ENCODE peak calls at places on chromosomes 1 and 21, in eight cellular contexts. X is heart left ventricle, L is H1, R is prostate gland, S is transverse colon, W is tibial nerve, B is right lobe of liver, Z is IMR-90. I is an unnamed sample. For H3K4me1, the result is how much of the 10 kb centered on the place peaks cover.

GRCh38 chr1:26752519-26752918 is 35.2 kb upstream of the PIGV start:
- DNase-seq in Z (no peak), S (no peak), B (no peak), X (no peak), R (no peak), L (no peak), W (no peak), I (no peak)

GRCh38 chr1:207886227-207886626 is 24.7 kb downstream of the CD34 start:
- DNase-seq in L (no peak), W (no peak), R (no peak), S (no peak), Z (no peak), X (no peak), B (no peak), I (no peak)

GRCh38 chr1:209190591-209191241 is 392.8 kb upstream of the CAMK1G start:
- DNase-seq in S (peak), L (peak), X (no peak), Z (no peak), B (peak), W (no peak), R (no peak), I (peak)

GRCh38 chr1:3061566-3061965 is 7.4 kb upstream of the PRDM16 start:
- DNase-seq in L (no peak), S (no peak), Z (no peak), W (no peak), R (no peak), X (peak), B (no peak), I (peak)

GRCh38 chr1:110234691-110235090 is 24.6 kb downstream of the KCNC4 start:
- DNase-seq in W (no peak), B (no peak), L (no peak), S (no peak), R (no peak), Z (peak), X (peak), I (no peak)

GRCh38 chr1:162663086-162663485 is 30.8 kb downstream of the DDR2 start:
- DNase-seq in R (no peak), S (no peak), L (no peak), X (no peak), Z (peak), B (no peak), W (no peak), I (no peak)

GRCh38 chr1:206923009-206923960 is 1.5 kb upstream of the FCMR start:
- DNase-seq in Z (no peak), W (no peak), X (no peak), R (no peak), S (peak), L (no peak), B (no peak), I (no peak)

GRCh38 chr1:116255486-116255885 is 117.6 kb upstream of the ATP1A1 start:
- DNase-seq in R (no peak), Z (no peak), W (no peak), X (no peak), B (no peak), S (no peak), L (no peak), I (no peak)

GRCh38 chr1:200359610-200360163 is 50.1 kb downstream of the ZNF281 start:
- DNase-seq in R (no peak), X (no peak), L (no peak), Z (peak), B (no peak), S (no peak), W (no peak), I (no peak)

GRCh38 chr1:48681476-48682305 is 95.0 kb downstream of the BEND5 start:
- DNase-seq in X (no peak), W (no peak), B (no peak), L (no peak), R (no peak), S (no peak), Z (no peak), I (no peak)

GRCh38 chr1:224632921-224633321 is 16.8 kb downstream of the CNIH3 start:
- DNase-seq in Z (peak), S (no peak), W (no peak), R (no peak), B (no peak), L (no peak), X (no peak), I (no peak)

GRCh38 chr1:27018316-27018715 is 5.7 kb upstream of the TENT5B start:
- DNase-seq in L (no peak), X (no peak), B (no peak), Z (no peak), S (no peak), W (no peak), R (no peak), I (no peak)

GRCh38 chr1:12177999-12178441 is 11.2 kb downstream of the TNFRSF1B start:
- DNase-seq in R (no peak), L (no peak), B (peak), S (peak), X (peak), W (no peak), Z (peak), I (peak)

GRCh38 chr1:114330451-114330983 is 176.8 kb upstream of the SYT6 start:
- DNase-seq in S (peak), R (no peak), B (no peak), L (no peak), Z (no peak), X (no peak), W (no peak), I (no peak)

GRCh38 chr1:33015216-33015615 is 21.5 kb downstream of the AK2 start:
- DNase-seq in S (no peak), R (no peak), W (no peak), Z (no peak), X (no peak), L (no peak), B (peak), I (no peak)

GRCh38 chr1:107804134-107804533 is 160.8 kb downstream of the VAV3 start:
- DNase-seq in S (no peak), R (no peak), B (no peak), L (no peak), X (no peak), Z (no peak), W (no peak), I (no peak)

GRCh38 chr21:36639769-36640168 is 59.1 kb upstream of the SIM2 start:
- DNase-seq in Z (no peak), L (no peak), W (no peak), X (no peak), S (no peak), B (no peak), R (no peak), I (no peak)

GRCh38 chr1:63847308-63847910 is 73.6 kb downstream of the ROR1 start:
- DNase-seq in R (peak), L (no peak), W (no peak), B (no peak), X (no peak), Z (no peak), S (no peak), I (no peak)

GRCh38 chr1:91015794-91016550 is 5.9 kb downstream of the ZNF644 start:
- DNase-seq in S (no peak), L (no peak), B (no peak), W (no peak), Z (peak), X (no peak), R (no peak), I (no peak)

GRCh38 chr1:24596401-24596880 is 40.6 kb downstream of the NCMAP start:
- DNase-seq in W (no peak), L (no peak), X (no peak), B (peak), Z (no peak), R (no peak), S (no peak), I (no peak)

GRCh38 chr1:36557041-36558000 is 74.6 kb upstream of the CSF3R start:
- DNase-seq in X (no peak), S (no peak), W (no peak), L (no peak), Z (no peak), B (peak), R (no peak), I (peak)

GRCh38 chr1:67753776-67754525 is 69.0 kb downstream of the GADD45A start:
- DNase-seq in S (no peak), X (no peak), R (no peak), Z (no peak), W (no peak), L (no peak), B (peak), I (no peak)

GRCh38 chr1:160625725-160626498 is 20.9 kb downstream of the SLAMF1 start:
- DNase-seq in X (no peak), B (no peak), R (no peak), L (no peak), Z (no peak), W (no peak), S (no peak), I (no peak)

GRCh38 chr1:23651069-23651808 is 40.4 kb upstream of the RPL11 start:
- DNase-seq in X (peak), S (no peak), W (no peak), B (peak), R (no peak), L (no peak), Z (peak), I (peak)

GRCh38 chr1:229012823-229013222 is 258.1 kb upstream of the RAB4A start:
- DNase-seq in R (no peak), B (no peak), Z (peak), W (no peak), S (no peak), L (no peak), X (no peak), I (no peak)

GRCh38 chr1:31424568-31424967 is 11.6 kb downstream of the SERINC2 start:
- DNase-seq in W (no peak), X (no peak), B (no peak), R (no peak), L (no peak), S (no peak), Z (no peak), I (no peak)

GRCh38 chr1:92980732-92981647 is 19.7 kb upstream of the DIPK1A start:
- DNase-seq in L (no peak), R (no peak), Z (no peak), S (no peak), B (no peak), X (no peak), W (no peak), I (no peak)

GRCh38 chr1:114340906-114341698 is 169.9 kb downstream of the TRIM33 start:
- DNase-seq in W (no peak), R (no peak), S (no peak), L (no peak), X (no peak), Z (no peak), B (no peak), I (no peak)

GRCh38 chr1:186765446-186765845 is 63.3 kb upstream of the PLA2G4A start:
- DNase-seq in R (no peak), L (no peak), B (no peak), W (no peak), S (no peak), Z (no peak), X (no peak), I (no peak)

GRCh38 chr21:33370292-33370691 is 32.9 kb upstream of the IFNGR2 start:
- DNase-seq in X (no peak), S (peak), W (no peak), Z (no peak), R (no peak), L (no peak), B (no peak), I (no peak)

GRCh38 chr1:9233241-9233941 is 1.2 kb upstream of the H6PD start:
- DNase-seq in Z (peak), L (no peak), R (peak), W (peak), X (peak), B (peak), S (peak), I (peak)

GRCh38 chr1:65979645-65980044 is 186.9 kb downstream of the PDE4B start:
- DNase-seq in B (no peak), S (no peak), Z (no peak), W (no peak), X (no peak), L (no peak), R (no peak), I (no peak)

GRCh38 chr21:45555251-45555556 is 13.0 kb upstream of the SLC19A1 start:
- DNase-seq in X (no peak), S (no peak), R (no peak), L (no peak), Z (peak), B (no peak), W (no peak), I (no peak)

GRCh38 chr1:55067022-55067781 is 27.9 kb downstream of the PCSK9 start:
- DNase-seq in X (peak), B (peak), W (no peak), S (no peak), Z (no peak), R (peak), L (no peak), I (no peak)

GRCh38 chr1:212486591-212486963 is 53.9 kb downstream of the NENF start:
- DNase-seq in X (no peak), W (no peak), S (no peak), Z (no peak), R (no peak), B (no peak), L (no peak), I (no peak)

GRCh38 chr1:39103321-39104157 is 77.4 kb downstream of the NDUFS5 start:
- DNase-seq in B (no peak), R (no peak), W (no peak), S (no peak), L (no peak), X (no peak), Z (peak), I (no peak)

GRCh38 chr1:39104158-39105060 is 78.3 kb downstream of the NDUFS5 start:
- DNase-seq in B (no peak), Z (no peak), L (no peak), W (no peak), X (no peak), R (peak), S (peak), I (no peak)

GRCh38 chr1:39105841-39106765 is 80.0 kb downstream of the NDUFS5 start:
- DNase-seq in R (peak), X (peak), L (no peak), Z (no peak), S (peak), B (peak), W (no peak), I (peak)

GRCh38 chr1:39106949-39107740 is 81.0 kb downstream of the NDUFS5 start:
- DNase-seq in B (no peak), R (no peak), S (no peak), Z (no peak), X (no peak), L (no peak), W (no peak), I (no peak)

GRCh38 chr1:39105061-39105840 is 79.1 kb downstream of the NDUFS5 start:
- DNase-seq in X (peak), W (peak), Z (peak), R (peak), L (no peak), B (peak), S (peak), I (peak)
- H3K4me1 ChIP-seq in X (half or more), W (under half), Z (under half), R (under half), L (under half), B (under half), S (under half), I (under half)

DNA sequence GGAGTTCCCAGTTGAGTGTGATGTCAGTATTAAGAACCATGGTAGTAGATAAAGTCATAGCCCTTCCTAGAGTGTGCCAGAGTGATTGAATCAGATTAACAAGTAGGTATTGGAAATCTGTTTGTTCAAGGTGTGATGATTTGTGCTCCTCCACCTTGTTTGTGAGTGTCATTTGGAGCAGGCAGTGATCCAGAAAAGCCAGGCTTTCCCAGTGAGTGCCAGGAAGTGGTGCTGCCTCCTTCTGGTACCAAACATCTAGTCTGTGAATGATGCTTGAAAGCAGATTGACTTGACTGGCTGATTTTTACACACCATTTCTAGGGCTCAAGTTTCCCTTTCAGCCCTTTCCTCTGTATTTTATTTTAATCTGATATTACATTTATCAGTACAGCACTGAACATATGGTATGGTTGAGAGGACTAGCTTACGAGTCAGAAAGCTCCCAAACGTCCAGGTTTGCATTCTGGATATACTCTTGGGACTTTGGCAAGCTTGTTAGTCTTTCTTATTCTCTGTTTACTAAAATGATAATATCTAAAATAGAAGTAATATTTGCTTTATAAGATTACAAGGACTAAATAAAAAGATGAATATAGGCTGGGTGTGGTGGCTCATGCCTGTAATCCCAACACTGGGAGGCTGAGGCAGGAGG is 100.7 kb downstream of the PATJ start:
- DNase-seq in R (peak), B (no peak), X (no peak), L (no peak), S (no peak), Z (no peak), W (no peak), I (no peak)
- TF ChIP-seq CTCF in R (no peak), B (no peak), X (peak), L (peak), S (no peak), Z (peak), W (no peak), I (no peak)

GRCh38 chr1:236795035-236795756 is at the start of gene MTR:
- DNase-seq in R (peak), S (peak), X (peak), W (peak), Z (peak), L (peak), B (peak), I (peak)
- TF ChIP-seq POLR2A in R (peak), S (peak), X (peak), W (peak), Z (peak), L (no peak), B (peak), I (no peak)

DNA sequence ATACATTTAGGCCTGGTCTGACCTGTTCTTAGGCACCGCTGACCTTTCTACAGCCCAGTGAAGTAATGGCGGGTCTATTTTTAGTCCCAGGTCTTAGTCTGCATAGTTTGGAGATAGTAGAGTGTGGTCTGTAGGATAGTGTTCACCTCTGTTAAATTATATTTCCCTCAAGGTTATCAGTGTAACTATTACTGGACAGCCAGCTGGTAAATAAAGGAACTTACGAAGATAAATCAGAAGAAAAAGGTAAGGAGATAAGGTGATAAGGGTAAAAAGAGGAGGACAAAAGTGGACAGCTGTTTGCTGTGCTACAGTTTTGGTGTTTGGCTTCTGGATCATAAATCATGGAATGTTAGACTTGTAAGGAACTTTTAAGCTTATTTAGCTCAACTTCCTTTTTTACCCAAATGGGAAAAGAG is 8.7 kb downstream of the XPR1 start:
- DNase-seq in S (no peak), Z (no peak), W (no peak), X (no peak), L (no peak), B (no peak), R (no peak), I (no peak)
- H3K4me1 ChIP-seq in S (under half), Z (under half), W (under half), X (under half), L (under half), B (under half), R (under half), I (under half)